ENCODE peak calls at places on chromosome 16, in six cellular contexts. X is uterus; H is psoas muscle; F is epithelial cell of esophagus; I is H7; P is activated naive CD4-positive, alpha-beta T cell treated with anti-CD3 and anti-CD28 coated beads, Interleukin-2, amount 10 ng/mL, durations not matched to agents 7 days and 5 days. D is an unnamed sample.

GRCh38 chr16:24966599-24966998 is 48.6 kb downstream of the ARHGAP17 start:
- DNase-seq in X (no peak), H (no peak), F (no peak), I (no peak), P (no peak), D (peak; percentile 12)

GRCh38 chr16:85286066-85286712 is 173.9 kb upstream of the CIBAR2 start:
- DNase-seq in X (peak; percentile 46), H (peak; percentile 86), F (peak; percentile 16), I (no peak), P (no peak), D (peak; percentile 97)

GRCh38 chr16:87757841-87758426 is 7.9 kb downstream of the KLHDC4 start:
- DNase-seq in X (no peak), H (no peak), F (peak; percentile 80), I (no peak), P (no peak), D (no peak)

GRCh38 chr16:12612598-12613101 is 191.0 kb downstream of the CPPED1 start:
- DNase-seq in X (no peak), H (no peak), F (peak; percentile 52), I (no peak), P (no peak), D (no peak)

GRCh38 chr16:28264656-28265055 is 27.7 kb upstream of the SBK1 start:
- DNase-seq in X (no peak), H (peak; percentile 60), F (peak; percentile 66), I (peak; percentile 28), P (no peak), D (no peak)

GRCh38 chr16:53372942-53373871 is 61.1 kb upstream of the RBL2 start:
- DNase-seq in X (no peak), H (no peak), F (peak; percentile 73), I (peak; percentile 70), P (peak; percentile 86), D (peak; percentile 64)

GRCh38 chr16:84088695-84089395 is 27.9 kb downstream of the MBTPS1 start:
- DNase-seq in X (no peak), H (no peak), F (peak; percentile 16), I (no peak), P (peak; percentile 78), D (no peak)

GRCh38 chr16:53881371-53881770 is 177.4 kb downstream of the FTO start:
- DNase-seq in X (no peak), H (no peak), F (peak; percentile 95), I (no peak), P (no peak), D (no peak)

GRCh38 chr16:22250522-22250921 is 44.4 kb downstream of the EEF2K start:
- DNase-seq in X (no peak), H (peak; percentile 62), F (no peak), I (no peak), P (no peak), D (no peak)

GRCh38 chr16:88686439-88687253 is at the start of gene SNAI3:
- DNase-seq in X (no peak), H (peak; percentile 86), F (peak; percentile 85), I (peak; percentile 100), P (peak; percentile 93), D (peak; percentile 91)

GRCh38 chr16:66925322-66925840 is at the start of gene RRAD:
- DNase-seq in X (peak; percentile 80), H (peak; percentile 80), F (no peak), I (peak; percentile 87), P (no peak), D (no peak)

GRCh38 chr16:11109551-11109950 is 146.5 kb downstream of the SOCS1 start:
- DNase-seq in X (no peak), H (no peak), F (no peak), I (no peak), P (no peak), D (no peak)

GRCh38 chr16:85436207-85436606 is 176.9 kb upstream of the GSE1 start:
- DNase-seq in X (peak; percentile 53), H (no peak), F (no peak), I (peak; percentile 81), P (no peak), D (no peak)

GRCh38 chr16:80274576-80275191 is 266.1 kb upstream of the DYNLRB2 start:
- DNase-seq in X (no peak), H (no peak), F (peak; percentile 82), I (no peak), P (no peak), D (no peak)

GRCh38 chr16:2584742-2585650 is 47.2 kb downstream of the PDPK1 start:
- DNase-seq in X (no peak), H (peak; percentile 72), F (no peak), I (peak; percentile 49), P (no peak), D (no peak)

GRCh38 chr16:23207485-23207884 is 24.9 kb downstream of the SCNN1G start:
- DNase-seq in X (no peak), H (no peak), F (no peak), I (no peak), P (no peak), D (no peak)

GRCh38 chr16:57984443-57985203 is 13.7 kb upstream of the CNGB1 start:
- DNase-seq in X (peak; percentile 93), H (peak; percentile 82), F (peak; percentile 95), I (peak; percentile 100), P (peak; percentile 95), D (peak; percentile 72)

GRCh38 chr16:85354623-85355514 is 242.6 kb upstream of the CIBAR2 start:
- DNase-seq in X (no peak), H (no peak), F (peak; percentile 71), I (no peak), P (no peak), D (peak; percentile 70)

GRCh38 chr16:85028638-85029412 is 1.2 kb downstream of the KIAA0513 start:
- DNase-seq in X (peak; percentile 63), H (peak; percentile 54), F (peak; percentile 93), I (peak; percentile 57), P (peak; percentile 80), D (no peak)

GRCh38 chr16:56481468-56482112 is 30.2 kb downstream of the OGFOD1 start:
- DNase-seq in X (no peak), H (peak; percentile 21), F (no peak), I (no peak), P (no peak), D (no peak)

GRCh38 chr16:27511657-27512056 is 38.1 kb downstream of the GTF3C1 start:
- DNase-seq in X (no peak), H (peak; percentile 39), F (no peak), I (no peak), P (no peak), D (no peak)

GRCh38 chr16:11084484-11085024 is 140.2 kb downstream of the CLEC16A start:
- DNase-seq in X (peak; percentile 87), H (no peak), F (no peak), I (no peak), P (no peak), D (no peak)

GRCh38 chr16:81645303-81645702 is 133.8 kb upstream of the PLCG2 start:
- DNase-seq in X (peak; percentile 58), H (peak; percentile 39), F (peak; percentile 95), I (peak; percentile 54), P (no peak), D (no peak)

GRCh38 chr16:11398136-11398535 is 52.9 kb downstream of the RMI2 start:
- DNase-seq in X (no peak), H (no peak), F (no peak), I (peak; percentile 41), P (no peak), D (no peak)

GRCh38 chr16:30903002-30903401 is 6.6 kb downstream of the CTF1 start:
- DNase-seq in X (no peak), H (no peak), F (no peak), I (peak; percentile 60), P (peak; percentile 47), D (no peak)

GRCh38 chr16:7487896-7488295 is 155.3 kb downstream of the RBFOX1 start:
- DNase-seq in X (no peak), H (no peak), F (no peak), I (no peak), P (no peak), D (no peak)

GRCh38 chr16:26721290-26721689 is 345.4 kb upstream of the C16orf82 start:
- DNase-seq in X (no peak), H (no peak), F (no peak), I (no peak), P (no peak), D (no peak)

GRCh38 chr16:49601541-49601940 is 227.9 kb downstream of the C16orf78 start:
- DNase-seq in X (no peak), H (no peak), F (no peak), I (no peak), P (no peak), D (peak; percentile 15)

GRCh38 chr16:11564046-11564926 is 22.4 kb downstream of the LITAF start:
- DNase-seq in X (no peak), H (no peak), F (no peak), I (no peak), P (no peak), D (no peak)

GRCh38 chr16:69321080-69321479 is 9.3 kb downstream of the PDF start:
- DNase-seq in X (no peak), H (no peak), F (no peak), I (no peak), P (peak; percentile 9), D (peak; percentile 41)

GRCh38 chr16:86676216-86676800 is 98.0 kb downstream of the FOXL1 start:
- DNase-seq in X (no peak), H (no peak), F (peak; percentile 95), I (no peak), P (no peak), D (no peak)

GRCh38 chr16:2869502-2870064 is 11.6 kb upstream of the PRSS22 start:
- DNase-seq in X (no peak), H (no peak), F (no peak), I (no peak), P (no peak), D (no peak)